ENCODE peak calls at places on chromosomes 16 and 17, in nine cellular contexts. W is astrocyte of the cerebellum, U is cardiac fibroblast, R is GM12865, H is AG09309, T is cardiac muscle cell, P is HFF-Myc, B is GM12864, N is ascending aorta. K is an unnamed sample.

GRCh38 chr16:68739964-68740627 is 3.0 kb downstream of the CDH1 start:
- DNase-seq in W (no peak), U (peak), R (peak), H (no peak), T (no peak), P (no peak), B (no peak), N (no peak), K (no peak)

GRCh38 chr16:69522732-69523404 is 42.9 kb upstream of the NFAT5 start:
- DNase-seq in W (no peak), U (no peak), R (peak), H (no peak), T (no peak), P (no peak), B (no peak), N (no peak), K (no peak)

GRCh38 chr17:8542599-8542998 is 87.9 kb downstream of the MYH10 start:
- DNase-seq in W (no peak), U (no peak), R (no peak), H (no peak), T (no peak), P (no peak), B (no peak), N (no peak), K (no peak)

GRCh38 chr17:30378797-30379302 is at the start of gene CPD:
- DNase-seq in W (peak), U (peak), R (peak), H (peak), T (peak), P (peak), B (peak), N (peak), K (peak)

GRCh38 chr17:13024033-13024432 is 6.2 kb upstream of the ELAC2 start:
- DNase-seq in W (no peak), U (no peak), R (no peak), H (no peak), T (no peak), P (no peak), B (no peak), N (no peak), K (no peak)

GRCh38 chr17:10119203-10120112 is 78.9 kb downstream of the GAS7 start:
- DNase-seq in W (no peak), U (no peak), R (peak), H (no peak), T (no peak), P (no peak), B (no peak), N (no peak), K (peak)

GRCh38 chr17:72151565-72152391 is 31.0 kb downstream of the SOX9 start:
- DNase-seq in W (no peak), U (peak), R (no peak), H (no peak), T (peak), P (no peak), B (no peak), N (no peak), K (peak)

GRCh38 chr17:41919165-41919817 is 540 bp upstream of the ACLY start:
- DNase-seq in W (peak), U (no peak), R (no peak), H (peak), T (no peak), P (no peak), B (no peak), N (no peak), K (peak)

GRCh38 chr16:30010817-30011504 is at the start of gene DOC2A:
- DNase-seq in W (no peak), U (no peak), R (no peak), H (no peak), T (no peak), P (no peak), B (no peak), N (no peak), K (no peak)

GRCh38 chr17:33940769-33941168 is 314.3 kb upstream of the CCL2 start:
- DNase-seq in W (no peak), U (no peak), R (no peak), H (no peak), T (no peak), P (no peak), B (no peak), N (no peak), K (no peak)

GRCh38 chr16:57013902-57014301 is 24.5 kb downstream of the NLRC5 start:
- DNase-seq in W (no peak), U (no peak), R (peak), H (no peak), T (no peak), P (no peak), B (no peak), N (no peak), K (no peak)

GRCh38 chr16:67541391-67542263 is 13.0 kb downstream of the RIPOR1 start:
- DNase-seq in W (no peak), U (peak), R (no peak), H (no peak), T (no peak), P (no peak), B (no peak), N (no peak), K (no peak)

GRCh38 chr17:77001487-77001886 is 133.3 kb downstream of the MGAT5B start:
- DNase-seq in W (no peak), U (no peak), R (no peak), H (no peak), T (no peak), P (no peak), B (no peak), N (no peak), K (no peak)

GRCh38 chr17:76103274-76104139 is at the start of gene EXOC7:
- DNase-seq in W (peak), U (peak), R (peak), H (peak), T (peak), P (peak), B (peak), N (peak), K (peak)

GRCh38 chr16:77041468-77041867 is 149.5 kb upstream of the MON1B start:
- DNase-seq in W (no peak), U (no peak), R (no peak), H (no peak), T (no peak), P (no peak), B (no peak), N (no peak), K (no peak)

GRCh38 chr17:62637809-62638208 is 10.3 kb downstream of the MRC2 start:
- DNase-seq in W (no peak), U (no peak), R (no peak), H (no peak), T (no peak), P (no peak), B (no peak), N (no peak), K (no peak)

GRCh38 chr16:57167951-57168350 is 17.9 kb downstream of the PSME3IP1 start:
- DNase-seq in W (peak), U (peak), R (peak), H (peak), T (peak), P (peak), B (peak), N (no peak), K (no peak)

GRCh38 chr16:71894229-71894920 is 956 bp upstream of the IST1 start:
- DNase-seq in W (peak), U (peak), R (peak), H (no peak), T (peak), P (peak), B (no peak), N (peak), K (peak)

GRCh38 chr17:83194189-83194565 is 114.8 kb downstream of the METRNL start:
- DNase-seq in W (no peak), U (no peak), R (no peak), H (no peak), T (no peak), P (no peak), B (no peak), N (no peak), K (no peak)

GRCh38 chr16:81419806-81420205 is 24.8 kb upstream of the CMIP start:
- DNase-seq in W (no peak), U (no peak), R (no peak), H (no peak), T (no peak), P (no peak), B (no peak), N (no peak), K (no peak)

GRCh38 chr17:47870042-47870441 is 19.1 kb upstream of the SP6 start:
- DNase-seq in W (no peak), U (no peak), R (no peak), H (no peak), T (no peak), P (no peak), B (no peak), N (no peak), K (no peak)

GRCh38 chr17:77957215-77957868 is 1.2 kb upstream of the TNRC6C start:
- DNase-seq in W (no peak), U (peak), R (no peak), H (no peak), T (peak), P (no peak), B (no peak), N (no peak), K (no peak)

GRCh38 chr16:7321661-7322060 is 11.0 kb upstream of the RBFOX1 start:
- DNase-seq in W (no peak), U (no peak), R (no peak), H (no peak), T (no peak), P (no peak), B (no peak), N (no peak), K (no peak)

GRCh38 chr16:83338941-83339340 is 468.8 kb upstream of the HSBP1 start:
- DNase-seq in W (no peak), U (peak), R (no peak), H (no peak), T (peak), P (no peak), B (no peak), N (no peak), K (no peak)

GRCh38 chr16:77376358-77376757 is 58.5 kb downstream of the ADAMTS18 start:
- DNase-seq in W (no peak), U (no peak), R (peak), H (no peak), T (no peak), P (no peak), B (no peak), N (no peak), K (peak)

GRCh38 chr16:48811478-48811877 is 201.5 kb upstream of the N4BP1 start:
- DNase-seq in W (no peak), U (no peak), R (no peak), H (no peak), T (no peak), P (no peak), B (no peak), N (no peak), K (no peak)

GRCh38 chr17:28173071-28173561 is 130.6 kb downstream of the NLK start:
- DNase-seq in W (no peak), U (no peak), R (no peak), H (no peak), T (peak), P (no peak), B (no peak), N (no peak), K (no peak)

GRCh38 chr16:19143241-19143640 is 24.8 kb upstream of the SYT17 start:
- DNase-seq in W (no peak), U (no peak), R (no peak), H (no peak), T (no peak), P (no peak), B (no peak), N (no peak), K (no peak)

GRCh38 chr17:74276051-74276476 is 2.0 kb downstream of the DNAI2 start:
- DNase-seq in W (no peak), U (no peak), R (no peak), H (no peak), T (peak), P (no peak), B (no peak), N (no peak), K (no peak)

GRCh38 chr17:34486781-34487180 is 92.6 kb upstream of the TMEM132E start:
- DNase-seq in W (no peak), U (no peak), R (no peak), H (no peak), T (no peak), P (no peak), B (no peak), N (no peak), K (no peak)

GRCh38 chr16:68756250-68757051 is 19.4 kb downstream of the CDH1 start:
- DNase-seq in W (no peak), U (peak), R (peak), H (no peak), T (peak), P (no peak), B (peak), N (no peak), K (peak)

GRCh38 chr16:85698459-85699223 is 9.9 kb upstream of the GINS2 start:
- DNase-seq in W (no peak), U (no peak), R (no peak), H (no peak), T (no peak), P (no peak), B (no peak), N (no peak), K (no peak)

GRCh38 chr16:85699628-85700027 is 10.9 kb upstream of the GINS2 start:
- DNase-seq in W (no peak), U (peak), R (no peak), H (peak), T (peak), P (no peak), B (no peak), N (no peak), K (no peak)

GRCh38 chr16:85697441-85697840 is 8.7 kb upstream of the GINS2 start:
- DNase-seq in W (no peak), U (no peak), R (no peak), H (no peak), T (no peak), P (no peak), B (no peak), N (no peak), K (no peak)

GRCh38 chr16:85696761-85697160 is 8.0 kb upstream of the GINS2 start:
- DNase-seq in W (no peak), U (no peak), R (no peak), H (no peak), T (no peak), P (no peak), B (no peak), N (no peak), K (no peak)

DNA sequence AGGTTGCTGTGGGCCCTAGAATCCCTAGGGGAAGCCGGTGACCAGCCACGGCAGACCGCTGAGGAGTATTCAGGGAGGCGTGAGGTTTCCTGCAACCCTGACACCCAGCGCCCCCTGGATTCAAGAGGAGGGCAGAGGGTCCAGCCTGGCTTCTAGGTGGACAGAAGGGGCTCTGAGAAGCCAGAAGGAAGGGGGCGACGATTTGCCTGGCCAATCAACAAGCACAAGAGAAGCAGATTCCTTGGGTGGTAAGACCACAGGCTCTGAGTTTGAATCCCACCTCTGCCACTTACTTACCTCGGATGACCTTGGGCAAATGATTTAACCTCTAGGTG is 10.4 kb upstream of the GINS2 start:
- DNase-seq in W (no peak), U (no peak), R (no peak), H (no peak), T (no peak), P (no peak), B (no peak), N (no peak), K (no peak)
- TF ChIP-seq CTCF in W (no peak), U (no peak), R (no peak), H (no peak), T (no peak), P (no peak), B (no peak), N (no peak), K (no peak)

DNA sequence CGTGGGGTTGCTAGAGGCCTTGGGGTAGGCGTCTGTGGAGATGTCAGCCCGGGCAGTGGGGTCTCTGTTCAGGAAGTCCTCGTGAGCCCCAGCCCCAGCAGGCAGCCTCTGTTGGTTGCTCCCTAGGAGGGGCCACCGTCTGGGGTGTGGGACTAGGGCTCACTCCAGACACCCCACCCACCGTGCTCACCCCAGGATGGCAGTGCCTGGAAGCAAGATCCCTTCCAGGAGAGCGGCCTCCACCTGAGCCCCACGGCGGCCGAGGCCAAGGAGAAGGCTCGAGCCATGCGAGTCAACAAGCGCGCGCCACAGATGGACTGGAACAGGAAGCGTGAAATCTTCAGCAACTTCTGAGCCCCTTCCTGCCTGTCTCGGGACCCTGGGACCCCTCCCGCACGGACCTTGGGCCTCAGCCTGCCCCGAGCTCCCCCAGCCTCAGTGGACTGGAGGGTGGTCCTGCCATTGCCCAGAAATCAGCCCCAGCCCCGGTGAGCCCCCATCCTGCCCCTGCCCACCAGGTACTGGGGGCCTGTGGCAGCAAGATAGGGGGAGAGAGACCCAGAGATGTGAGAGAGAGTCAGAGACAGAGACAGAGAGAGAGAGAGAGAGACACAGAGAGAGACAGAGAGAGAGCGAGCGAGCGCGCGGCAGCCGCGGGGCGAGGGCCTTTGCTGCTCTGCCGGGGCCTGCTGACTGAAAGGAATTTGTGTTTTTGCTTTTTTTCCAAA is 9.8 kb downstream of the NTHL1 start:
- DNase-seq in W (no peak), U (no peak), R (no peak), H (no peak), T (no peak), P (no peak), B (no peak), N (no peak), K (no peak)
- TF ChIP-seq CTCF in W (no peak), U (no peak), R (no peak), H (no peak), T (no peak), P (no peak), B (no peak), N (no peak), K (no peak)

GRCh38 chr17:21279582-21279981 is 4.9 kb upstream of the MAP2K3 start:
- DNase-seq in W (no peak), U (no peak), R (no peak), H (no peak), T (no peak), P (no peak), B (no peak), N (no peak), K (no peak)

GRCh38 chr17:21277332-21277731 is 7.2 kb upstream of the MAP2K3 start:
- DNase-seq in W (no peak), U (no peak), R (no peak), H (no peak), T (no peak), P (no peak), B (no peak), N (no peak), K (no peak)

GRCh38 chr17:21280081-21280518 is 4.4 kb upstream of the MAP2K3 start:
- DNase-seq in W (peak), U (peak), R (peak), H (no peak), T (peak), P (no peak), B (no peak), N (peak), K (peak)

GRCh38 chr17:21279198-21279535 is 5.3 kb upstream of the MAP2K3 start:
- DNase-seq in W (no peak), U (no peak), R (no peak), H (no peak), T (no peak), P (no peak), B (no peak), N (no peak), K (no peak)

DNA sequence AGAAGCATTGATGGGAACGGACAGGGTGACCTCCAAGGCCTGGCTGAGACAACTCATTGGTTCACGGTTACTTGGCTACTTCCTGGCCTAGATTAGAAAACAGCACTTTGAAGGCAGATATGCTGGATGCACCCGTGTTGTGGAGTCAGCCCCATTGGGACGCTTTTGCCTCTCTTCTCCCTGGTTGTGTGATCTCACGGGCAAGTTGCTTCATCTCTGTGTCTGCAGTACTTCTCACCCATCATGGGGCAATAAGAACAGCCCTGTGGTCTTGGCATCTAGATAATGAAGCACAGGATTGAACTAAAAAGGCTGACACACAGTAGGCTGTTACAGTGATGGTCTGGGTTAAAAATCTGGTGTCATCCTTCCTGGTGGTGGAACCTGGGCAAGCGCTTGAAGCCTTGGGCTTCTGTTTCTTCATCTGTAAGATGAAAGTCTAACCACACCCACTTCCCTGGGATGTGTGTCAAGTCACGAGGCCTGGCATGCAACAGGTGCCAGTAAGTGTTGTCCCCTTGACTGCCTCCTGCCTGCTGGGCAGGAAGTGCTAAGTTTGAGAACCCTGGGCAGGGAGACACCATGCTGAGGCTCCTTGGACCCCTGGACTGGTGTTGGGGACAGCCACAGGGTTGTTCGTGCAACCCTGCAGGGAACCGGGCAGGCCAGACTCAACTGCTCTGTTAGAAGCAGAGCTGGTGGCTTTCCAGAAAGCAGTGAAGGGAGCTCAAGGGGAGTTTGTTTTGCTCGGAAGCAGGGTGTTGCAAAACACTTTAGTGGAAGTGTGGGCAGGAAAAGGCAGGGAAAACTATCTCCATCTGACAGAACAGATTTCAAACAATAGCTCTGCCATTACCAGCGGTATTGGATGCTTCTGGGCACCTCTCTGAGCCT is 6.0 kb upstream of the MAP2K3 start:
- DNase-seq in W (no peak), U (no peak), R (peak), H (no peak), T (peak), P (no peak), B (no peak), N (no peak), K (peak)
- TF ChIP-seq CTCF in W (no peak), U (no peak), R (no peak), H (no peak), T (no peak), P (no peak), B (no peak), N (no peak), K (no peak)

DNA sequence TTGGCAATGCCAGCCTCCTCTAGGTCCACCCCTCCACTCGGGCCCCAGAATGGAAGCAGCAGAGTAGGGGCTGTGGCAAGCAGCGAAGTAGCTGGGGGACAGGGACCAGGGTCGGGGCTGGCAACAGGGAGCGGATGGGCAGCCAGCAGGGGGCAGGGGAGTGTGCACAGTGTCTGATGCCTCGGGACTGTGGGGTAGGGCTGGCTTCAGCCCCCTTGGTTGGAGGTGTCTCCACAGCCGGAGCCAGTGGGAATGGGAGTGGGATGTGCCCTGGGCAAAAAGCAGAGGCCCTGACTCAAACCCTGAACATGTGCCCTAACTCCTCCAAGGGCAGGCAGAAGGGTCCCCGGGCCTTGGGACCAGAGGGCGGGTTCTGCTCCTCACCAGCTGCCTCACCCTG is 18.5 kb upstream of the ARHGAP27 start:
- DNase-seq in W (no peak), U (no peak), R (no peak), H (no peak), T (no peak), P (no peak), B (no peak), N (no peak), K (no peak)
- TF ChIP-seq CTCF in W (no peak), U (peak), R (no peak), H (peak), T (no peak), P (no peak), B (peak), N (no peak), K (no peak)

GRCh38 chr17:17921192-17922082 is 50.8 kb downstream of the TOM1L2 start:
- DNase-seq in W (peak), U (peak), R (no peak), H (peak), T (peak), P (peak), B (no peak), N (no peak), K (no peak)
- TF ChIP-seq CTCF in W (no peak), U (no peak), R (no peak), H (no peak), T (no peak), P (no peak), B (no peak), N (no peak), K (no peak)

GRCh38 chr17:60640503-60640902 is 37.1 kb upstream of the BCAS3 start:
- DNase-seq in W (no peak), U (peak), R (no peak), H (no peak), T (peak), P (no peak), B (no peak), N (no peak), K (no peak)
- TF ChIP-seq CTCF in W (peak), U (peak), R (peak), H (peak), T (peak), P (peak), B (peak), N (no peak), K (no peak)